ENCODE peak calls at places on chromosomes 4 and X, in seven cellular contexts. Y is DMS 273 treated with DMSO at 0.1 percent for 48 hours; O is H4; W is caudate nucleus; T is C1 segment of cervical spinal cord; I is COR-L47; R is stimulated activated CD4-positive, alpha-beta T cell treated with anti-CD3 and anti-CD28 coated beads, Interleukin-15, amount 100 ng/mL, for 1 hour. M is an unnamed sample.
A peak's percentile ranks its signal among the peaks of the same experiment; 100 is the strongest.

GRCh38 chrX:130994671-130995070 is 63.5 kb upstream of the ARHGAP36 start:
- DNase-seq in O (peak; percentile 10), W (no peak), I (peak; percentile 2), R (no peak), T (no peak), Y (no peak), M (peak; percentile 23)

GRCh38 chr4:166091914-166092510 is 219.0 kb downstream of the TLL1 start:
- DNase-seq in I (peak; percentile 51), W (no peak), O (peak; percentile 43), Y (no peak), R (no peak), T (no peak), M (peak; percentile 11)

GRCh38 chr4:55435136-55435535 is 39.4 kb downstream of the TMEM165 start:
- DNase-seq in R (no peak), W (no peak), O (no peak), T (no peak), Y (no peak), I (no peak), M (no peak)

GRCh38 chr4:156594619-156595018 is 377.0 kb downstream of the PDGFC start:
- DNase-seq in T (no peak), Y (peak; percentile 75), O (no peak), W (no peak), R (no peak), I (peak; percentile 64), M (peak; percentile 28)

GRCh38 chr4:3729188-3729884 is 36.8 kb upstream of the ADRA2C start:
- DNase-seq in T (no peak), Y (no peak), I (no peak), O (no peak), R (no peak), W (no peak), M (no peak)

GRCh38 chr4:80078361-80079092 is 5.5 kb upstream of the ANTXR2 start:
- DNase-seq in W (no peak), Y (no peak), I (no peak), O (no peak), T (no peak), R (no peak), M (no peak)

GRCh38 chrX:87299563-87300160 is 217.9 kb upstream of the KLHL4 start:
- DNase-seq in T (no peak), W (no peak), I (peak; percentile 16), Y (no peak), O (peak; percentile 2), R (no peak), M (no peak)

GRCh38 chrX:152813211-152813610 is 17.3 kb downstream of the CETN2 start:
- DNase-seq in W (no peak), T (no peak), R (no peak), I (no peak), O (no peak), Y (no peak), M (no peak)

GRCh38 chr4:13998850-13999249 is 371.3 kb upstream of the BOD1L1 start:
- DNase-seq in T (no peak), Y (no peak), O (no peak), I (no peak), W (no peak), R (no peak), M (no peak)

GRCh38 chr4:186669735-186670134 is 53.9 kb downstream of the FAT1 start:
- DNase-seq in Y (no peak), O (no peak), R (no peak), I (no peak), W (no peak), T (no peak), M (no peak)

M was measured in NCI-H1105.